ENCODE peak calls at places on chromosomes 3 and 15, in seven cellular contexts. R, P, V, Y, B, K and X are unnamed samples.

GRCh38 chr3:31724144-31724543 is 191.4 kb downstream of the STT3B start:
- DNase-seq in R (no peak), P (no peak), V (no peak), Y (no peak), B (no peak), K (no peak), X (no peak)

GRCh38 chr15:66234798-66235197 is 18.8 kb downstream of the MEGF11 start:
- DNase-seq in R (no peak), P (no peak), V (no peak), Y (no peak), B (no peak), K (no peak), X (no peak)

GRCh38 chr3:25556504-25556903 is 108.2 kb downstream of the TOP2B start:
- DNase-seq in R (no peak), P (no peak), V (no peak), Y (no peak), B (peak), K (no peak), X (no peak)

GRCh38 chr3:31567036-31567435 is 34.3 kb downstream of the STT3B start:
- DNase-seq in R (no peak), P (no peak), V (no peak), Y (no peak), B (peak), K (no peak), X (no peak)

GRCh38 chr3:107045791-107046190 is 331.4 kb upstream of the CCDC54 start:
- DNase-seq in R (no peak), P (no peak), V (no peak), Y (no peak), B (no peak), K (no peak), X (no peak)

GRCh38 chr15:100994597-100995446 is 75.7 kb downstream of the LRRK1 start:
- DNase-seq in R (no peak), P (no peak), V (no peak), Y (no peak), B (no peak), K (peak), X (peak)

GRCh38 chr15:52005748-52006701 is 13.0 kb upstream of the MAPK6 start:
- DNase-seq in R (no peak), P (no peak), V (peak), Y (no peak), B (no peak), K (no peak), X (no peak)

GRCh38 chr3:129120254-129121004 is 1.2 kb downstream of the RAB43 start:
- DNase-seq in R (peak), P (peak), V (peak), Y (no peak), B (peak), K (peak), X (peak)

GRCh38 chr3:195425849-195426248 is 17.0 kb downstream of the ACAP2 start:
- DNase-seq in R (no peak), P (no peak), V (no peak), Y (no peak), B (no peak), K (no peak), X (no peak)

GRCh38 chr3:157606392-157607197 is 103.4 kb upstream of the VEPH1 start:
- DNase-seq in R (peak), P (no peak), V (peak), Y (peak), B (peak), K (no peak), X (peak)

GRCh38 chr3:54986294-54986693 is 58.4 kb upstream of the LRTM1 start:
- DNase-seq in R (no peak), P (no peak), V (no peak), Y (no peak), B (peak), K (no peak), X (no peak)

GRCh38 chr3:127369356-127369935 is 81.6 kb upstream of the PRR20G start:
- DNase-seq in R (no peak), P (no peak), V (no peak), Y (no peak), B (no peak), K (peak), X (no peak)

GRCh38 chr3:66450389-66451022 is 50.3 kb downstream of the LRIG1 start:
- DNase-seq in R (no peak), P (no peak), V (peak), Y (no peak), B (no peak), K (no peak), X (peak)

GRCh38 chr15:99984491-99985243 is 251.4 kb upstream of the LYSMD4 start:
- DNase-seq in R (no peak), P (no peak), V (no peak), Y (no peak), B (no peak), K (no peak), X (no peak)

GRCh38 chr3:194269610-194270145 is 81.5 kb downstream of the CPN2 start:
- DNase-seq in R (peak), P (no peak), V (peak), Y (no peak), B (no peak), K (peak), X (peak)

GRCh38 chr3:111800472-111800871 is 58.6 kb upstream of the PHLDB2 start:
- DNase-seq in R (no peak), P (no peak), V (no peak), Y (no peak), B (no peak), K (no peak), X (no peak)

GRCh38 chr15:33706173-33706572 is 262.1 kb upstream of the CHRM5 start:
- DNase-seq in R (no peak), P (no peak), V (no peak), Y (no peak), B (no peak), K (no peak), X (no peak)

GRCh38 chr3:194134231-194134756 is 1.7 kb upstream of the HES1 start:
- DNase-seq in R (peak), P (no peak), V (no peak), Y (no peak), B (peak), K (no peak), X (peak)

GRCh38 chr3:183392166-183393034 is 36.0 kb downstream of the MCF2L2 start:
- DNase-seq in R (no peak), P (no peak), V (peak), Y (no peak), B (no peak), K (no peak), X (no peak)

GRCh38 chr15:31303434-31304073 is 23.1 kb upstream of the KLF13 start:
- DNase-seq in R (no peak), P (no peak), V (peak), Y (no peak), B (peak), K (no peak), X (peak)

GRCh38 chr15:58380280-58380945 is 51.4 kb upstream of the LIPC start:
- DNase-seq in R (no peak), P (no peak), V (peak), Y (no peak), B (no peak), K (no peak), X (no peak)

GRCh38 chr3:5022966-5023776 is 43.9 kb downstream of the BHLHE40 start:
- DNase-seq in R (no peak), P (peak), V (peak), Y (no peak), B (no peak), K (peak), X (peak)

GRCh38 chr3:76470285-76470684 is 569.6 kb upstream of the ROBO2 start:
- DNase-seq in R (no peak), P (no peak), V (no peak), Y (no peak), B (no peak), K (no peak), X (no peak)

GRCh38 chr3:184078851-184079250 is 18.0 kb upstream of the HTR3E start:
- DNase-seq in R (no peak), P (no peak), V (no peak), Y (no peak), B (no peak), K (no peak), X (no peak)

GRCh38 chr3:145450018-145450682 is 710.8 kb downstream of the PLOD2 start:
- DNase-seq in R (no peak), P (no peak), V (no peak), Y (no peak), B (no peak), K (no peak), X (no peak)

GRCh38 chr3:23099677-23100076 is 103.5 kb upstream of the UBE2E2 start:
- DNase-seq in R (no peak), P (no peak), V (no peak), Y (no peak), B (no peak), K (no peak), X (no peak)

GRCh38 chr15:85756411-85757072 is 38.2 kb downstream of the KLHL25 start:
- DNase-seq in R (no peak), P (no peak), V (no peak), Y (no peak), B (peak), K (peak), X (no peak)

GRCh38 chr3:21665444-21665843 is 85.6 kb downstream of the ZNF385D start:
- DNase-seq in R (no peak), P (no peak), V (peak), Y (no peak), B (no peak), K (no peak), X (no peak)

GRCh38 chr15:99126195-99126594 is 21.3 kb downstream of the SYNM start:
- DNase-seq in R (no peak), P (no peak), V (no peak), Y (no peak), B (no peak), K (peak), X (no peak)

GRCh38 chr3:124266517-124266916 is 274.6 kb upstream of the ROPN1 start:
- DNase-seq in R (no peak), P (no peak), V (peak), Y (no peak), B (no peak), K (no peak), X (no peak)

DNA sequence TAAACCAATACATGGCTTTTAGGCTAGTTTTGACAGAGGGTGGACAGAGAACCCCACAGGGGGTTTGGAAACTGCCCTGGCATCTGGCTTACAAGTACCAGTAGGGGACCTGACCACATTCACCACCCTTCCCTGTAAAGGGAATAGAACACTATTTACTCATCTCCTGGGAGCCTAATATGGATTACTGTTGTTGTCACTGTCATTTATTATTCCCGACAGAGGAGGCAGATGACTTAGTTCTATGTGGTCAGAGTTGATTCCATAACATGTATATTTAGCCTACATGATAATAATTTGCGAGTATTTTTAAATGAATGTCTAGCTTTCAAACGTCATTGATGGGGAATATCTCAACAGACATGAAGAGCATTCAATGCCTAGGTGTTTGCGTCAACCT is 15.9 kb downstream of the ZBTB38 start:
- DNase-seq in R (no peak), P (no peak), V (no peak), Y (no peak), B (no peak), K (no peak), X (no peak)
- TF ChIP-seq CTCF in R (no peak), P (no peak), V (no peak), Y (no peak), B (no peak), K (no peak), X (no peak)

GRCh38 chr15:77901921-77902750 is 175.4 kb downstream of the TBC1D2B start:
- DNase-seq in R (no peak), P (no peak), V (no peak), Y (no peak), B (peak), K (peak), X (no peak)
- TF ChIP-seq CTCF in R (peak), P (peak), V (peak), Y (no peak), B (peak), K (no peak), X (no peak)

GRCh38 chr15:74725845-74726773 is 781 bp upstream of the CYP1A1 start:
- DNase-seq in R (no peak), P (no peak), V (peak), Y (peak), B (peak), K (no peak), X (no peak)
- TF ChIP-seq CTCF in R (no peak), P (no peak), V (no peak), Y (no peak), B (no peak), K (no peak), X (no peak)

GRCh38 chr3:86702381-86702958 is 288.5 kb downstream of the VGLL3 start:
- DNase-seq in R (no peak), P (no peak), V (peak), Y (no peak), B (peak), K (no peak), X (no peak)
- TF ChIP-seq CTCF in R (peak), P (peak), V (peak), Y (peak), B (peak), K (peak), X (no peak)

GRCh38 chr3:97971679-97972567 is at the start of gene RIOX2:
- DNase-seq in R (peak), P (no peak), V (peak), Y (no peak), B (peak), K (peak), X (peak)

GRCh38 chr3:97972976-97973375 is 745 bp upstream of the RIOX2 start:
- DNase-seq in R (no peak), P (no peak), V (no peak), Y (no peak), B (no peak), K (no peak), X (no peak)

GRCh38 chr3:97974996-97975395 is 2.8 kb upstream of the RIOX2 start:
- DNase-seq in R (no peak), P (no peak), V (no peak), Y (no peak), B (no peak), K (no peak), X (no peak)

GRCh38 chr3:97979610-97980009 is 7.4 kb upstream of the RIOX2 start:
- DNase-seq in R (no peak), P (no peak), V (no peak), Y (no peak), B (no peak), K (no peak), X (no peak)

DNA sequence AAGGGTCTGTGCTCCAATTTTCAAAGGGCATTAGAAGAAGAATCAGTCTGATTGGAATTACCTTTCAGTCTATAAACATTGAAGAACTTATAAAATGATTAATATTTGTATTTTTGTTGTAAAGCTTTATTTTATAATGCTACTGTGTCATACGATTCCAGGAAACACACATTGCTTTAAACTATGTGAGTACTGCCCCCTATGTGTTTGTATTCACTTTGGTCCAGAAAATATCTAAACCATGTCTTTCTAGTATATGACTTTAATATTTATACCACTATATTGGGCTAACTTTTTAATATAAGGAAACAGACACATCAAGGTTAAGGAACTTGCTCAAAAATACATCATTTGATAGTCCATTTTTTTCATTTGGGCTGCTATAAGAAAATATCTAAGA is 3.2 kb upstream of the RIOX2 start:
- DNase-seq in R (no peak), P (no peak), V (no peak), Y (no peak), B (no peak), K (no peak), X (no peak)
- TF ChIP-seq CTCF in R (no peak), P (peak), V (peak), Y (no peak), B (no peak), K (no peak), X (no peak)

DNA sequence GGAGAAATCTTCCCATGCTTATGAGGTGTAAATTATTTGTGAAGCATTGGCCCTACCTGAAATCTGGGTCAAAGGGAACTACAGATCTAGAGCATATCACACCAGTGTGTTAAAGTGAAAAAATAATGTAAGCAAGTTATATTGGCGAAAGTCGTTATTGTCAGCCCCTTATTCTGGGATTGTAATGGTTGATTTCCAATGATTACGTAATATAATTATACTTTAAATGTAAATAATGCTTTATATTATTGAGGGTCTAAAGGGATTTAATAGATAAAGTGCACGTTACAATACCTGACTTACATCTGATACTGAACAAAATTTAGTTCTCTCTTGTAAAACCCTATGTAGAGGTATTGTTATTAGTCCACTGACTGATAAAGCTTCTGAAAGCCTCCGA is 101.2 kb downstream of the NEO1 start:
- DNase-seq in R (no peak), P (no peak), V (no peak), Y (no peak), B (no peak), K (no peak), X (no peak)
- TF ChIP-seq CTCF in R (no peak), P (no peak), V (no peak), Y (no peak), B (no peak), K (no peak), X (no peak)

GRCh38 chr15:41994171-41994650 is 21.9 kb upstream of the EHD4 start:
- DNase-seq in R (no peak), P (no peak), V (no peak), Y (no peak), B (no peak), K (no peak), X (no peak)

GRCh38 chr15:41996376-41996775 is 24.0 kb upstream of the EHD4 start:
- DNase-seq in R (no peak), P (no peak), V (no peak), Y (no peak), B (no peak), K (no peak), X (no peak)

GRCh38 chr15:41996921-41997592 is 23.8 kb downstream of the PLA2G4E start:
- DNase-seq in R (no peak), P (no peak), V (no peak), Y (no peak), B (no peak), K (no peak), X (no peak)

GRCh38 chr15:41994772-41995475 is 22.6 kb upstream of the EHD4 start:
- DNase-seq in R (no peak), P (no peak), V (no peak), Y (no peak), B (no peak), K (no peak), X (no peak)

GRCh38 chr15:41995476-41995855 is 23.1 kb upstream of the EHD4 start:
- DNase-seq in R (no peak), P (no peak), V (no peak), Y (no peak), B (no peak), K (no peak), X (no peak)
- TF ChIP-seq CTCF in R (no peak), P (no peak), V (no peak), Y (no peak), B (no peak), K (no peak), X (no peak)

GRCh38 chr3:132342183-132342582 is 25.0 kb downstream of the ACP3 start:
- DNase-seq in R (no peak), P (no peak), V (peak), Y (no peak), B (no peak), K (no peak), X (no peak)
- TF ChIP-seq CTCF in R (no peak), P (no peak), V (no peak), Y (no peak), B (no peak), K (no peak), X (no peak)